ENCODE peak calls at places on chromosomes 1 and 21, in six cellular contexts. R is psoas muscle, X is activated T-helper 1 cell treated with Interleukin-2 at 50 U/mL for 16 hours, W is astrocyte of the cerebellum, L is NCI-H2081, G is progenitor cell of endocrine pancreas. V is an unnamed sample.

GRCh38 chr1:41587791-41588190 is 103.3 kb upstream of the EDN2 start:
- DNase-seq in W (no peak), L (no peak), R (no peak), X (no peak), G (no peak), V (no peak)

GRCh38 chr1:118504231-118504644 is 319.2 kb upstream of the SPAG17 start:
- DNase-seq in W (no peak), R (no peak), X (no peak), L (no peak), G (no peak), V (no peak)

GRCh38 chr1:71785470-71785869 is 496.9 kb downstream of the NEGR1 start:
- DNase-seq in G (no peak), W (no peak), L (no peak), X (no peak), R (no peak), V (no peak)

GRCh38 chr1:26094677-26095383 is 16.8 kb upstream of the PDIK1L start:
- DNase-seq in R (peak), X (no peak), G (no peak), W (no peak), L (peak), V (peak)

GRCh38 chr1:156623946-156624813 is 5.0 kb downstream of the HAPLN2 start:
- DNase-seq in W (no peak), R (peak), X (no peak), L (peak), G (peak), V (peak)

GRCh38 chr1:150186789-150187559 is 37.3 kb downstream of the PLEKHO1 start:
- DNase-seq in W (peak), X (no peak), R (no peak), G (no peak), L (peak), V (no peak)

GRCh38 chr1:201004154-201004553 is 19.4 kb downstream of the KIF21B start:
- DNase-seq in R (no peak), G (no peak), L (no peak), W (no peak), X (no peak), V (no peak)

GRCh38 chr1:13732971-13733667 is 33.1 kb downstream of the PRDM2 start:
- DNase-seq in L (no peak), X (peak), W (no peak), R (no peak), G (no peak), V (no peak)

GRCh38 chr1:43531453-43531905 is 796 bp downstream of the PTPRF start:
- DNase-seq in L (no peak), X (no peak), W (no peak), G (peak), R (peak), V (peak)

GRCh38 chr21:20451051-20451450 is 547.2 kb upstream of the NCAM2 start:
- DNase-seq in L (no peak), R (no peak), G (no peak), X (no peak), W (no peak), V (no peak)

GRCh38 chr1:205046870-205047269 is 3.9 kb downstream of the CNTN2 start:
- DNase-seq in G (no peak), L (no peak), R (no peak), X (no peak), W (no peak), V (no peak)

GRCh38 chr1:185869590-185869989 is 135.4 kb downstream of the HMCN1 start:
- DNase-seq in G (no peak), X (no peak), W (no peak), R (no peak), L (no peak), V (no peak)

GRCh38 chr1:183774938-183775337 is 30.0 kb upstream of the RGL1 start:
- DNase-seq in X (no peak), W (no peak), L (no peak), R (no peak), G (no peak), V (no peak)

GRCh38 chr1:172144445-172145060 is 275.9 kb upstream of the C1orf105 start:
- DNase-seq in G (no peak), L (no peak), X (no peak), W (no peak), R (peak), V (no peak)

GRCh38 chr1:198359024-198359653 is 181.3 kb downstream of the ATP6V1G3 start:
- DNase-seq in L (no peak), X (no peak), R (no peak), G (no peak), W (no peak), V (no peak)

GRCh38 chr1:26472330-26472900 is at the start of gene HMGN2:
- DNase-seq in R (peak), X (peak), G (peak), W (peak), L (peak), V (peak)

GRCh38 chr1:94720091-94720793 is 99.9 kb upstream of the SLC44A3 start:
- DNase-seq in W (no peak), R (no peak), G (no peak), L (no peak), X (no peak), V (no peak)

GRCh38 chr1:214435867-214436266 is 115.5 kb downstream of the PTPN14 start:
- DNase-seq in G (no peak), R (no peak), X (no peak), W (no peak), L (no peak), V (no peak)

GRCh38 chr1:17567582-17567981 is 28.1 kb downstream of the ARHGEF10L start:
- DNase-seq in G (no peak), W (no peak), X (no peak), L (no peak), R (peak), V (no peak)

GRCh38 chr1:1153874-1154273 is 19.8 kb upstream of the TTLL10 start:
- DNase-seq in W (no peak), L (no peak), R (no peak), G (no peak), X (no peak), V (no peak)

GRCh38 chr1:93851878-93852277 is 27.1 kb downstream of the DNTTIP2 start:
- DNase-seq in L (no peak), W (no peak), R (no peak), X (no peak), G (no peak), V (no peak)

GRCh38 chr1:22352896-22353295 is 98.8 kb upstream of the ZBTB40 start:
- DNase-seq in W (no peak), X (no peak), R (no peak), G (no peak), L (no peak), V (no peak)

GRCh38 chr1:182286761-182287160 is 104.8 kb downstream of the GLUL start:
- DNase-seq in L (no peak), W (no peak), R (no peak), X (no peak), G (no peak), V (no peak)

GRCh38 chr1:43396059-43396458 is 6.4 kb downstream of the SZT2 start:
- DNase-seq in L (no peak), G (no peak), X (no peak), R (no peak), W (no peak), V (no peak)

GRCh38 chr21:16085436-16085835 is 355.7 kb downstream of the USP25 start:
- DNase-seq in R (no peak), L (no peak), X (no peak), W (no peak), G (no peak), V (no peak)

GRCh38 chr1:229112832-229113548 is 157.9 kb upstream of the RAB4A start:
- DNase-seq in W (no peak), G (no peak), L (no peak), R (no peak), X (no peak), V (no peak)

GRCh38 chr1:245516178-245516829 is 361.5 kb downstream of the KIF26B start:
- DNase-seq in W (peak), L (no peak), X (no peak), G (no peak), R (no peak), V (no peak)

GRCh38 chr1:30627206-30627605 is 96.2 kb downstream of the MATN1 start:
- DNase-seq in L (no peak), R (no peak), W (no peak), X (no peak), G (no peak), V (no peak)

GRCh38 chr1:197268012-197268411 is at the start of gene CRB1:
- DNase-seq in W (peak), X (no peak), L (peak), G (no peak), R (no peak), V (no peak)

GRCh38 chr1:37989381-37989930 is 366 bp downstream of the SF3A3 start:
- DNase-seq in W (no peak), L (peak), G (no peak), X (no peak), R (peak), V (peak)

GRCh38 chr1:242033331-242033956 is 34.5 kb upstream of the MAP1LC3C start:
- DNase-seq in G (no peak), R (no peak), L (no peak), X (no peak), W (no peak), V (no peak)

GRCh38 chr1:243850368-243851128 is 505 bp upstream of the AKT3 start:
- DNase-seq in R (peak), G (peak), W (peak), L (peak), X (peak), V (peak)

GRCh38 chr1:211947396-211948295 is 87.7 kb downstream of the INTS7 start:
- DNase-seq in W (no peak), X (no peak), L (peak), R (no peak), G (no peak), V (no peak)

GRCh38 chr1:81377406-81377805 is 423.3 kb upstream of the ADGRL2 start:
- DNase-seq in L (no peak), W (no peak), X (no peak), R (no peak), G (no peak), V (no peak)

GRCh38 chr1:168008595-168008994 is 71.7 kb upstream of the MPC2 start:
- DNase-seq in X (no peak), L (no peak), W (no peak), R (no peak), G (no peak), V (no peak)